ENCODE peak calls at places on chromosomes 13 and 19, in four cellular contexts. G is T-helper 17 cell; B is CD4-positive, alpha-beta T cell; K is HAP-1. N is an unnamed sample. For H3K9me3, the result is how much of the 10 kb centered on the place peaks cover.

GRCh38 chr13:34849406-34849805 is 92.7 kb upstream of the NBEA start:
- DNase-seq in G (no peak), B (no peak), K (no peak), N (no peak)

GRCh38 chr13:83589816-83590215 is 292.5 kb downstream of the SLITRK1 start:
- DNase-seq in G (no peak), B (no peak), K (no peak), N (no peak)

GRCh38 chr19:55382013-55382412 is 2.1 kb downstream of the TMEM238 start:
- DNase-seq in G (no peak), B (no peak), K (no peak), N (no peak)

GRCh38 chr19:39031368-39032163 is 783 bp downstream of the FBXO27 start:
- DNase-seq in G (peak), B (peak), K (peak), N (peak)

GRCh38 chr19:47494729-47495128 is 10.7 kb upstream of the KPTN start:
- DNase-seq in G (no peak), B (no peak), K (no peak), N (peak)

GRCh38 chr13:114110091-114110829 is 22.2 kb downstream of the RASA3 start:
- DNase-seq in G (peak), B (peak), K (no peak), N (peak)

GRCh38 chr13:51000576-51001260 is 91.1 kb downstream of the RNASEH2B start:
- DNase-seq in G (no peak), B (no peak), K (peak), N (no peak)

GRCh38 chr13:107374038-107374437 is 806.1 kb upstream of the ARGLU1 start:
- DNase-seq in G (no peak), B (no peak), K (no peak), N (no peak)

GRCh38 chr19:27972291-27973040 is 1240.5 kb downstream of the UQCRFS1 start:
- DNase-seq in G (no peak), B (no peak), K (no peak), N (no peak)

GRCh38 chr19:4939466-4939865 is 29.4 kb upstream of the KDM4B start:
- DNase-seq in G (no peak), B (no peak), K (no peak), N (no peak)

GRCh38 chr13:27269114-27269665 is 1.4 kb upstream of the RASL11A start:
- DNase-seq in G (no peak), B (no peak), K (no peak), N (no peak)

GRCh38 chr19:13574933-13575332 is 68.7 kb upstream of the CACNA1A start:
- DNase-seq in G (no peak), B (no peak), K (peak), N (no peak)

GRCh38 chr13:39777527-39778061 is 122.1 kb downstream of the COG6 start:
- DNase-seq in G (no peak), B (no peak), K (peak), N (no peak)

GRCh38 chr13:64639206-64639605 is 2590.9 kb downstream of the PCDH9 start:
- DNase-seq in G (no peak), B (no peak), K (no peak), N (no peak)

GRCh38 chr13:100148422-100148821 is 59.5 kb downstream of the PCCA start:
- DNase-seq in G (no peak), B (no peak), K (no peak), N (no peak)

GRCh38 chr13:26980099-26981031 is 191.2 kb downstream of the USP12 start:
- DNase-seq in G (no peak), B (no peak), K (no peak), N (no peak)

GRCh38 chr19:39212377-39212742 is 8.3 kb upstream of the SYCN start:
- DNase-seq in G (no peak), B (peak), K (peak), N (peak)

GRCh38 chr13:100203696-100204367 is 114.9 kb downstream of the PCCA start:
- DNase-seq in G (no peak), B (no peak), K (no peak), N (no peak)

GRCh38 chr13:74710006-74710405 is 575.8 kb upstream of the KLF12 start:
- DNase-seq in G (no peak), B (no peak), K (no peak), N (no peak)

GRCh38 chr13:75931116-75931515 is 295.0 kb downstream of the LMO7 start:
- DNase-seq in G (no peak), B (no peak), K (no peak), N (no peak)

GRCh38 chr13:56015919-56016318 is 1124.8 kb upstream of the PRR20A start:
- DNase-seq in G (no peak), B (no peak), K (no peak), N (no peak)
- H3K9me3 ChIP-seq in G (under half), B (under half), K (under half), N (under half)

DNA sequence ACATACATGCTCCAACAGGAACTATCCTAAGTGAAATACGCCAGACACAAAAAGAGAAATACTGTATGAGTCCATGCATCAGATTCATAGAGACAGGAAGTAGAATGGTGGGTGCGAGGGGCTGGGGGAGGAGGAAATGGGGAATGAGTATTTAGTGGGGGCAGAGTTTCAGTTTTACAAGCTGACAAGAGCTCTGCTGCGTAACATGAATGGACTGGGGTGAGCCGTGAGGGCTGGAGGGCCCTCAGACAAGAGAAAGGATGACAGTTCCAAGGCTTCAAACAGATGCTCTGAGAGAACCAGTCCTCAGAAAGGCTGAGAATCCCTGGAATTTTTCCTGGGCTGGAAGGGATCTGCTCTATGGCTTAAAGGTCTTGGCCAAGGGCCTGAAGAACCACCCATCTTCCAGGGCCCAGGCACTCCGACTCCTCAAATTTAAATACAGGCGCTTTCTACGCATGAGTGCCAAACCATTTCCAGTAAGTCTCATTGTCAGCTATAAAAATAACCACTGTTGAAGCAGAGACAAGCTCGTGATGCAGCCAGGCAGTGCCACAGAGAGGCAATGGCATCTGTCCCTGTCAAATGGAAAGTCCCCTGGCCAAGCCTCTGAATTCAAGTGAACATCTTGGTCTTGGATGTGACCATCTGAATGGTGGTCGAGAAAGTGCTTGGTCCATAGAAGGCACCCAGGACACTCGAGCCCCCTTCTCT is 17.5 kb downstream of the KLF2 start:
- DNase-seq in G (no peak), B (no peak), K (no peak), N (no peak)
- H3K9me3 ChIP-seq in G (under half), B (under half), K (under half), N (under half)

GRCh38 chr19:42697884-42698283 is 42.4 kb downstream of the PSG3 start:
- DNase-seq in G (no peak), B (no peak), K (no peak), N (peak)

GRCh38 chr19:42695811-42696503 is 44.3 kb downstream of the PSG3 start:
- DNase-seq in G (no peak), B (no peak), K (no peak), N (no peak)

GRCh38 chr19:42693760-42694350 is 46.4 kb downstream of the PSG3 start:
- DNase-seq in G (no peak), B (no peak), K (peak), N (no peak)
- H3K9me3 ChIP-seq in G (under half), B (under half), K (under half), N (under half)

GRCh38 chr19:16021796-16022195 is 54.5 kb upstream of the TPM4 start:
- DNase-seq in G (no peak), B (no peak), K (no peak), N (no peak)
- H3K9me3 ChIP-seq in G (under half), B (under half), K (under half), N (under half)

DNA sequence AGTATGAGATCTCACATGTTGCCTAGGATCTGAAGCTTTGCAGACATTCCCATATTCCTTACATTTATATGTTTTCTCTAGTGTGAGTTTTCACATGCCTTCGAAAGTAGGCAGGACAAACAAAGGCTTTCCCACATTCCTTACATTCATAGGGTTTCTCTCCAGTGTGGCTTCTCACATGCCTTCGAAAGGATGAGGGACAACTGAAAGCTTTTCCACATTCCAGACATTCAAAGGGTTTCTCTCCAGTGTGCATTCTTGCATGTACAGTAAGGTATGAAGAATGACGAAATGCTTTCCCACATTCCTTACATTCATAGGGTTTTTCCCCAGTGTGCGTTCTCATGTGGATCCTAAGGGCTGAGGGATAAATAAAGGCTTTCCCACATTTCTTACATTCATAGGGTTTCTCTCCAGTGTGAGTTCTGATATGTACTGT is 14.2 kb downstream of the ZNF699 start:
- DNase-seq in G (no peak), B (no peak), K (no peak), N (no peak)
- H3K9me3 ChIP-seq in G (half or more), B (half or more), K (under half), N (under half)

GRCh38 chr19:14718522-14719113 is 28.8 kb downstream of the ZNF333 start:
- DNase-seq in G (no peak), B (no peak), K (no peak), N (no peak)
- H3K9me3 ChIP-seq in G (under half), B (half or more), K (under half), N (under half)

GRCh38 chr19:37059142-37059541 is 19.1 kb upstream of the ZNF420 start:
- DNase-seq in G (no peak), B (no peak), K (no peak), N (no peak)
- H3K9me3 ChIP-seq in G (under half), B (under half), K (under half), N (under half)

DNA sequence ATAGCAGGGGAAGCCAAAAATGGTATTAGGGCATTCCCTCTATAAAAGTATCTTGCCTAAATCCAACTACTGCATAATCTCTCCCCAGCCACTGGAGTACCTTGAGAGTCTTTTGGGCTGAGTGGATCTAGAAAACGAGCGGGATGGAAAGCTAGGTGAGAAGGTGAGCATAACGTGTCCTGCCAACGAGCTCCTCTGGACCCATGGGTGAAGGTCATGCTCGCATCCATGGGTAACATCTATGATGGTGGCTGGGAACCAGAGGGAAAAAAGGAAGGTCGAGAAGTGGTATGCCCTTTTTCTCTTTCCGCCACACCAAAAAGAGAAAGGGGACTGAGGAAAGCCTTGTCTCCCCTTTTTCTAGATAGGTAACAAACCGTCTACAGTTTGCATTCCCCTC is 63.0 kb downstream of the ZNF208 start:
- DNase-seq in G (no peak), B (no peak), K (no peak), N (no peak)
- H3K9me3 ChIP-seq in G (under half), B (half or more), K (under half), N (under half)

N was measured in left lung.